ENCODE peak calls at places on chromosome X, in ten cellular contexts. A is endothelial cell of umbilical vein, I is HCT116, H is suprapubic skin, L is esophagus muscularis mucosa, G is Panc1, P is spleen, J is SK-N-SH, Y is H1, R is upper lobe of left lung. O is an unnamed sample.

GRCh38 chrX:69028761-69029120 is 136.5 kb downstream of the PJA1 start:
- DNase-seq in J (no peak), G (no peak), Y (no peak), H (no peak), A (no peak), I (no peak), R (no peak), P (no peak), L (peak; percentile 14), O (no peak)

GRCh38 chrX:38654302-38654701 is 93.0 kb downstream of the TSPAN7 start:
- DNase-seq in L (no peak), I (peak; percentile 7), R (no peak), P (no peak), A (peak; percentile 43), J (peak; percentile 35), Y (no peak), G (no peak), H (no peak), O (no peak)

GRCh38 chrX:150610038-150610437 is 41.6 kb downstream of the MTM1 start:
- DNase-seq in J (no peak), G (no peak), H (no peak), R (no peak), I (no peak), A (no peak), L (no peak), Y (no peak), P (no peak), O (no peak)

GRCh38 chrX:34810364-34810763 is 132.2 kb upstream of the FAM47B start:
- DNase-seq in L (no peak), G (no peak), P (no peak), I (no peak), A (peak; percentile 1), J (no peak), H (no peak), R (no peak), Y (no peak), O (no peak)

GRCh38 chrX:50798782-50799181 is 15.2 kb downstream of the SHROOM4 start:
- DNase-seq in L (no peak), Y (no peak), G (no peak), J (no peak), R (no peak), I (no peak), H (no peak), P (no peak), A (peak; percentile 5), O (no peak)

GRCh38 chrX:65488496-65488895 is 46.1 kb downstream of the LAS1L start:
- DNase-seq in R (no peak), L (no peak), I (no peak), H (no peak), P (no peak), G (no peak), A (no peak), Y (no peak), J (no peak), O (no peak)

GRCh38 chrX:24190500-24191156 is 41.1 kb downstream of the ZFX start:
- DNase-seq in P (no peak), J (no peak), A (no peak), G (no peak), Y (no peak), I (no peak), L (no peak), R (no peak), H (no peak), O (no peak)

GRCh38 chrX:129653985-129654651 is 638 bp downstream of the APLN start:
- DNase-seq in I (no peak), P (no peak), A (no peak), Y (no peak), L (peak; percentile 66), R (peak; percentile 86), G (no peak), H (no peak), J (peak; percentile 74), O (peak; percentile 40)

GRCh38 chrX:97402333-97402732 is 518.6 kb downstream of the RPA4 start:
- DNase-seq in R (no peak), H (no peak), Y (no peak), J (no peak), G (no peak), P (no peak), L (no peak), A (peak; percentile 3), I (no peak), O (no peak)

GRCh38 chrX:132953358-132953757 is 5.1 kb downstream of the HS6ST2 start:
- DNase-seq in H (no peak), A (no peak), R (no peak), I (no peak), Y (no peak), L (no peak), J (no peak), G (no peak), P (no peak), O (no peak)

GRCh38 chrX:119410027-119410819 is 11.1 kb downstream of the SLC25A43 start:
- DNase-seq in H (peak; percentile 79), A (no peak), G (no peak), J (no peak), Y (no peak), R (no peak), I (peak; percentile 49), L (no peak), P (no peak), O (peak; percentile 60)
- TF ChIP-seq POLR2AphosphoS5 in H (no peak), A (no peak), G (no peak), J (no peak), Y (no peak), R (no peak), I (no peak), L (peak; percentile 28), P (no peak), O (no peak)

DNA sequence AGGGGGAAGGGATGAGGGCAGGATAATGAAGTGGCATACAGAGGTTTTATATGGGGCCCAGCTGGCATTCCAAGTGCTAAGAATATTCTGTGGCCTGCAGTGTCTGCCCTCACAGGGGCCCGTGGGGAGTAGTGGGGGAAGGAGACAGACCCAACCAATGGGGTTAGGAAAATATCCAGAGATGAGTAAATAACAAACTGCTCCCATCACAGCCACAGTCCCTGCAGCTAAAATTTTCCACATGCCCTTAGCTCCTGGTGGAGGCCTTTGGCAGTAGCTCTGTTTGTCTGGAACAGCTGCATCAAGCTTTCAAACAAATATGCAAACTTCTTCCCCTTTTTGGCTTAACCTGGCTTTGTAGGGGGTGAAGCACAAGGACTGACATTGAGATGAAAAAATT is 3.1 kb downstream of the SRPX2 start:
- DNase-seq in G (no peak), H (no peak), A (peak; percentile 41), L (no peak), P (no peak), R (no peak), J (no peak), Y (no peak), I (no peak), O (no peak)
- TF ChIP-seq CTCF in G (no peak), H (no peak), A (no peak), L (no peak), P (no peak), R (no peak), J (no peak), Y (no peak), I (no peak), O (no peak)

GRCh38 chrX:153642655-153643430 is 4.2 kb upstream of the DUSP9 start:
- DNase-seq in P (peak; percentile 72), J (peak; percentile 32), R (no peak), I (no peak), A (no peak), H (no peak), Y (no peak), L (no peak), G (no peak), O (no peak)

GRCh38 chrX:153642313-153642654 is 4.7 kb upstream of the DUSP9 start:
- DNase-seq in Y (no peak), P (peak; percentile 69), A (no peak), I (no peak), R (no peak), H (no peak), G (no peak), L (no peak), J (peak; percentile 75), O (no peak)

GRCh38 chrX:153644356-153645125 is 2.5 kb upstream of the DUSP9 start:
- DNase-seq in I (no peak), L (no peak), J (peak; percentile 69), Y (no peak), G (no peak), R (no peak), H (no peak), P (peak; percentile 62), A (no peak), O (no peak)

GRCh38 chrX:153645151-153645550 is 1.9 kb upstream of the DUSP9 start:
- DNase-seq in I (no peak), Y (no peak), L (no peak), R (no peak), G (no peak), P (no peak), A (no peak), J (no peak), H (no peak), O (no peak)

DNA sequence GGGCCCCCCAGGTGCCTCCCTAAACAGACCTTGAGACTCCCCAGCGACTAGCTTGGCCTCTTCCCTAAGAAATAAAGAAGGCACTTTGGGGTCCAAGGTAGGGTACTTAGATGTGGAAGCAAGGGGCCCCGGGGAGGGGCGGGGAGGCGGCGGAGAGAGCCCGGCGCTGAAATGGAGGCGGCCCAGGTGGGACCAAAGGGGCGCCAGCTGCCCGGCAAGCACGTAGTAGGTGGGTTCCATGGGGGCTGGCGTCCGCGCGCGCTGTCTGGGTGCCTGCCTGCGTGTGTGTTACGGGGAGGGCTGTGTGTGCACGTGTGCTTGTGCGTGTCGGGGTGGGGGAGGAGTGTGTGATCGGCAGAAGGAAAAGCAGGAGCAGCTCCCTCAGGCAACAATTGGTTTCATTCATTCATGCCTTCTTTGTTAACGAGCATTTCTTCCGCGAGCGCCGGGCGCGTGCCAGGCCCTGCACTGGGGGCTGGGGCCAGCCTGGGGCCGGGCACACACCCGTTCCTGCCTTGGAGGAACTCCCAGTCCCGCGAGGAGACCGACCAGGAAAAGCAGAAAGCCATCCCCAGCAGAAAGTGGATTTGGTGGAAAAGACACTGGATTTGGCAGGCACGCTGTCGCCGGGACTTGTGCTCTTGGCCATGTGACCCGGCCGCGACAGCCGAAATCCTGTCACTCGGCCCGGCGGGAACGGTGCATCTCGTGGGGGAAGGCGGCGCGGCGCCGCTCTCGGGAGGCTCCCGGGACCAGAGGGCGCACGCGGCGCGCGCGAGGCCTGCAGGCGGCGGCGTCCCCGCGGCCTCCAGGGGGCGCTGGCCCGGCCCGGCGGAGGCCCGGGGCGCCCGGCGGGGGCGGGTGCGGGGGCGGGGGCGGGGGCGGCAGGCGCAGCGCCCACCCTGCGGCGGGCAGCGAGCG is 3.3 kb upstream of the DUSP9 start:
- DNase-seq in P (peak; percentile 66), I (no peak), G (no peak), R (no peak), H (no peak), Y (no peak), L (no peak), A (no peak), J (peak; percentile 83), O (no peak)
- TF ChIP-seq POLR2AphosphoS5 in P (no peak), I (no peak), G (no peak), R (no peak), H (no peak), Y (no peak), L (no peak), A (no peak), J (no peak), O (no peak)

DNA sequence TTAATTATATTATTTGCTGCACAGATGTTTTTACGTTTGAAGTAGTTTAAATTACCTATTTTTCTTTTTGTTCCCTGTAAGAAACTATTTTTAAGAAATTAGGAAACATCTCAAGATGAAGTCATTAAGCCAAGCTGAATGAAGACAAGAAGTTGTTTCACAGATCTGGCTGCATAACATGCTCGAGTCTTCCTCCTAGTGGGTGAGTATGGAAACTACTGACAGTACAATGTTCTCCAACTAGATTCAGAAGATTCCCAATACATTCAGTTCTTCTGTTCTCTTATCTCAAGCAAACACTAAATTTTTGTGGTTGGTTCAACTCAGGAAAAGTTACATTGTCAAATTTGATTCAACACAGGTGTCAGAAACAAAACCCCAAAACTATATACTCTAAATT is 256.8 kb upstream of the VCX start:
- DNase-seq in J (peak; percentile 20), Y (no peak), H (no peak), A (no peak), L (no peak), I (no peak), P (no peak), R (no peak), G (peak; percentile 2), O (no peak)
- TF ChIP-seq CTCF in J (peak; percentile 29), Y (peak; percentile 36), H (no peak), A (no peak), L (no peak), I (no peak), P (peak; percentile 48), R (no peak), G (peak; percentile 19), O (peak; percentile 25)

O was measured in stomach.